ENCODE peak calls at places on chromosomes 16 and 17, in six cellular contexts. Y, D, B, M, Z and H are unnamed samples.

GRCh38 chr17:28796062-28796461 is 46.5 kb downstream of the FAM222B start:
- DNase-seq in Y (no peak), D (no peak), B (no peak), M (no peak), Z (no peak), H (no peak)

GRCh38 chr17:41363881-41364280 is 5.7 kb downstream of the KRT33B start:
- DNase-seq in Y (no peak), D (no peak), B (no peak), M (no peak), Z (no peak), H (no peak)

GRCh38 chr16:50271148-50272041 is 5.0 kb downstream of the ADCY7 start:
- DNase-seq in Y (no peak), D (no peak), B (no peak), M (no peak), Z (no peak), H (no peak)

GRCh38 chr17:78022425-78022824 is 63.9 kb downstream of the TNRC6C start:
- DNase-seq in Y (no peak), D (no peak), B (no peak), M (no peak), Z (no peak), H (no peak)

GRCh38 chr17:13756763-13757162 is 155.0 kb upstream of the HS3ST3A1 start:
- DNase-seq in Y (no peak), D (no peak), B (peak), M (no peak), Z (no peak), H (no peak)

GRCh38 chr17:78738245-78738644 is 43.8 kb downstream of the CYTH1 start:
- DNase-seq in Y (no peak), D (no peak), B (no peak), M (no peak), Z (no peak), H (no peak)

GRCh38 chr16:3938843-3939624 is 58.5 kb upstream of the CREBBP start:
- DNase-seq in Y (no peak), D (peak), B (peak), M (peak), Z (peak), H (no peak)

GRCh38 chr17:28706471-28707338 is 5.0 kb downstream of the PROCA1 start:
- DNase-seq in Y (no peak), D (no peak), B (no peak), M (no peak), Z (no peak), H (no peak)

GRCh38 chr16:4924593-4925378 is 12.2 kb downstream of the PPL start:
- DNase-seq in Y (no peak), D (no peak), B (no peak), M (no peak), Z (no peak), H (no peak)

GRCh38 chr17:61562287-61562686 is 28.7 kb downstream of the NACA2 start:
- DNase-seq in Y (no peak), D (no peak), B (no peak), M (no peak), Z (no peak), H (no peak)

GRCh38 chr16:27242868-27243590 is 25.5 kb downstream of the NSMCE1 start:
- DNase-seq in Y (no peak), D (no peak), B (no peak), M (no peak), Z (no peak), H (peak)